ENCODE peak calls at places on chromosomes 3 and 15, in five cellular contexts. One of them, this sample, is unnamed.

GRCh38 chr3:56373386-56373785 is 94.9 kb downstream of the ERC2 start:
- DNase-seq in choroid plexus epithelial cell: no peak
- DNase-seq in sigmoid colon: no peak
- DNase-seq in stimulated activated CD4-positive, alpha-beta T cell treated with anti-CD3 and anti-CD28 coated beads, Interleukin-2, amount 100 ng/mL, for 48 hours: no peak
- DNase-seq in OCI-M1: no peak
- DNase-seq in this sample: no peak

GRCh38 chr3:61783993-61784718 is 222.8 kb downstream of the PTPRG start:
- DNase-seq in choroid plexus epithelial cell: peak
- DNase-seq in OCI-M1: peak
- DNase-seq in sigmoid colon: no peak
- DNase-seq in stimulated activated CD4-positive, alpha-beta T cell treated with anti-CD3 and anti-CD28 coated beads, Interleukin-2, amount 100 ng/mL, for 48 hours: no peak
- DNase-seq in this sample: no peak

GRCh38 chr3:138445654-138446053 is 11.2 kb downstream of the ESYT3 start:
- DNase-seq in sigmoid colon: no peak
- DNase-seq in stimulated activated CD4-positive, alpha-beta T cell treated with anti-CD3 and anti-CD28 coated beads, Interleukin-2, amount 100 ng/mL, for 48 hours: no peak
- DNase-seq in OCI-M1: no peak
- DNase-seq in choroid plexus epithelial cell: no peak
- DNase-seq in this sample: no peak

GRCh38 chr3:114809668-114810413 is 337.2 kb downstream of the ZBTB20 start:
- DNase-seq in stimulated activated CD4-positive, alpha-beta T cell treated with anti-CD3 and anti-CD28 coated beads, Interleukin-2, amount 100 ng/mL, for 48 hours: no peak
- DNase-seq in choroid plexus epithelial cell: peak
- DNase-seq in sigmoid colon: no peak
- DNase-seq in OCI-M1: peak
- DNase-seq in this sample: no peak

GRCh38 chr15:39426552-39427532 is 154.0 kb upstream of the THBS1 start:
- DNase-seq in stimulated activated CD4-positive, alpha-beta T cell treated with anti-CD3 and anti-CD28 coated beads, Interleukin-2, amount 100 ng/mL, for 48 hours: peak
- DNase-seq in OCI-M1: peak
- DNase-seq in sigmoid colon: peak
- DNase-seq in choroid plexus epithelial cell: peak
- DNase-seq in this sample: peak

GRCh38 chr3:177574232-177574856 is 377.1 kb upstream of the TBL1XR1 start:
- DNase-seq in OCI-M1: no peak
- DNase-seq in choroid plexus epithelial cell: peak
- DNase-seq in sigmoid colon: no peak
- DNase-seq in stimulated activated CD4-positive, alpha-beta T cell treated with anti-CD3 and anti-CD28 coated beads, Interleukin-2, amount 100 ng/mL, for 48 hours: no peak
- DNase-seq in this sample: no peak

GRCh38 chr15:47813985-47814384 is 96.7 kb downstream of the SEMA6D start:
- DNase-seq in OCI-M1: no peak
- DNase-seq in stimulated activated CD4-positive, alpha-beta T cell treated with anti-CD3 and anti-CD28 coated beads, Interleukin-2, amount 100 ng/mL, for 48 hours: no peak
- DNase-seq in choroid plexus epithelial cell: no peak
- DNase-seq in sigmoid colon: no peak
- DNase-seq in this sample: no peak

GRCh38 chr3:153338487-153338886 is 176.5 kb downstream of the RAP2B start:
- DNase-seq in stimulated activated CD4-positive, alpha-beta T cell treated with anti-CD3 and anti-CD28 coated beads, Interleukin-2, amount 100 ng/mL, for 48 hours: no peak
- DNase-seq in OCI-M1: no peak
- DNase-seq in sigmoid colon: no peak
- DNase-seq in choroid plexus epithelial cell: peak
- DNase-seq in this sample: no peak

This sample was measured in T-helper 17 cell.